ENCODE peak calls at places on chromosomes 4 and X, in ten cellular contexts. X is iris pigment epithelial cell; D is stimulated activated CD4-positive, alpha-beta T cell treated with anti-CD3 and anti-CD28 coated beads, TNF-alpha, amount 100 ng/mL, for 1 hour; N is fibroblast of lung; A is progenitor cell of endocrine pancreas; M is MCF 10A; H is T-helper 2 cell; E is nucleus accumbens; G is colonic mucosa; Q is nephron progenitor cell. F is an unnamed sample.

GRCh38 chr4:6324999-6325790 is 55.5 kb downstream of the WFS1 start:
- DNase-seq in X (peak), D (no peak), N (no peak), A (no peak), M (peak), H (no peak), E (peak), G (peak), Q (no peak), F (no peak)

GRCh38 chrX:103461156-103461555 is 58.1 kb downstream of the RAB40A start:
- DNase-seq in X (no peak), D (no peak), N (no peak), A (no peak), M (no peak), H (no peak), E (no peak), G (no peak), Q (no peak), F (no peak)

GRCh38 chrX:45849261-45849660 is 648.6 kb upstream of the DIPK2B start:
- DNase-seq in X (peak), D (no peak), N (peak), A (no peak), M (peak), H (no peak), E (no peak), G (no peak), Q (no peak), F (no peak)

GRCh38 chrX:110992611-110993010 is 103.4 kb upstream of the PAK3 start:
- DNase-seq in X (peak), D (no peak), N (peak), A (peak), M (peak), H (peak), E (no peak), G (peak), Q (peak), F (no peak)

GRCh38 chr4:92791876-92792490 is 488.2 kb downstream of the GRID2 start:
- DNase-seq in X (no peak), D (no peak), N (no peak), A (no peak), M (no peak), H (no peak), E (no peak), G (no peak), Q (no peak), F (no peak)

GRCh38 chr4:47876310-47876709 is 38.1 kb downstream of the NFXL1 start:
- DNase-seq in X (peak), D (no peak), N (no peak), A (no peak), M (no peak), H (no peak), E (no peak), G (no peak), Q (no peak), F (no peak)

GRCh38 chrX:135436456-135436855 is 14.7 kb downstream of the SMIM10L2A start:
- DNase-seq in X (no peak), D (no peak), N (no peak), A (no peak), M (no peak), H (no peak), E (no peak), G (no peak), Q (no peak), F (no peak)

GRCh38 chr4:107077192-107077591 is 41.1 kb upstream of the DKK2 start:
- DNase-seq in X (no peak), D (no peak), N (no peak), A (no peak), M (no peak), H (no peak), E (no peak), G (no peak), Q (no peak), F (no peak)

GRCh38 chrX:101348452-101349222 is at the start of gene TIMM8A:
- DNase-seq in X (peak), D (peak), N (peak), A (peak), M (peak), H (peak), E (peak), G (peak), Q (peak), F (peak)

GRCh38 chrX:1222511-1223252 is 10.2 kb upstream of the CRLF2 start:
- DNase-seq in X (peak), D (no peak), N (no peak), A (no peak), M (peak), H (no peak), E (no peak), G (no peak), Q (no peak), F (no peak)

GRCh38 chr4:72063726-72064125 is 31.9 kb downstream of the NPFFR2 start:
- DNase-seq in X (peak), D (no peak), N (no peak), A (no peak), M (no peak), H (no peak), E (no peak), G (no peak), Q (no peak), F (no peak)

GRCh38 chrX:116173006-116173405 is 2.5 kb downstream of the AGTR2 start:
- DNase-seq in X (no peak), D (no peak), N (no peak), A (no peak), M (no peak), H (no peak), E (no peak), G (no peak), Q (no peak), F (no peak)

GRCh38 chr4:13349096-13349495 is 135.0 kb downstream of the RAB28 start:
- DNase-seq in X (peak), D (no peak), N (no peak), A (no peak), M (peak), H (no peak), E (no peak), G (no peak), Q (no peak), F (no peak)

GRCh38 chr4:150231108-150231770 is 153.0 kb downstream of the DCLK2 start:
- DNase-seq in X (peak), D (no peak), N (peak), A (no peak), M (no peak), H (no peak), E (no peak), G (no peak), Q (no peak), F (no peak)

GRCh38 chr4:83757121-83757621 is 221.3 kb downstream of the GPAT3 start:
- DNase-seq in X (no peak), D (no peak), N (no peak), A (no peak), M (peak), H (no peak), E (no peak), G (no peak), Q (no peak), F (no peak)

GRCh38 chr4:150126201-150126879 is 48.1 kb downstream of the DCLK2 start:
- DNase-seq in X (peak), D (no peak), N (peak), A (no peak), M (peak), H (no peak), E (no peak), G (no peak), Q (no peak), F (no peak)

GRCh38 chrX:1327651-1328304 is 8.8 kb upstream of the IL3RA start:
- DNase-seq in X (no peak), D (no peak), N (no peak), A (no peak), M (no peak), H (no peak), E (no peak), G (no peak), Q (peak), F (no peak)

GRCh38 chr4:176949022-176949421 is 156.3 kb upstream of the VEGFC start:
- DNase-seq in X (no peak), D (no peak), N (peak), A (no peak), M (no peak), H (no peak), E (no peak), G (no peak), Q (no peak), F (no peak)

GRCh38 chrX:51834076-51834475 is 59.3 kb upstream of the MAGED1 start:
- DNase-seq in X (no peak), D (no peak), N (no peak), A (no peak), M (no peak), H (no peak), E (no peak), G (peak), Q (no peak), F (no peak)

GRCh38 chr4:128512161-128512560 is 224.5 kb upstream of the PGRMC2 start:
- DNase-seq in X (no peak), D (no peak), N (no peak), A (no peak), M (no peak), H (no peak), E (no peak), G (no peak), Q (no peak), F (no peak)

GRCh38 chr4:80434238-80434637 is 98.7 kb downstream of the CFAP299 start:
- DNase-seq in X (peak), D (no peak), N (peak), A (no peak), M (no peak), H (no peak), E (no peak), G (no peak), Q (no peak), F (no peak)